ENCODE peak calls at places on chromosomes 6 and 20, in six cellular contexts. One of them, this sample, is unnamed.

GRCh38 chr20:47768016-47768953 is 17.0 kb downstream of the SULF2 start:
- DNase-seq in Peyer's patch: peak; percentile 58
- DNase-seq in uterus: peak; percentile 38
- DNase-seq in pancreas: no peak
- DNase-seq in left ventricle myocardium inferior: peak; percentile 36
- DNase-seq in cardiac muscle cell: peak; percentile 55
- DNase-seq in this sample: no peak

GRCh38 chr6:134177236-134177635 is 124.8 kb upstream of the SLC2A12 start:
- DNase-seq in Peyer's patch: no peak
- DNase-seq in uterus: no peak
- DNase-seq in pancreas: no peak
- DNase-seq in left ventricle myocardium inferior: no peak
- DNase-seq in cardiac muscle cell: no peak
- DNase-seq in this sample: no peak

GRCh38 chr20:34985439-34986310 is 30.0 kb downstream of the MYH7B start:
- DNase-seq in Peyer's patch: no peak
- DNase-seq in uterus: no peak
- DNase-seq in pancreas: peak; percentile 42
- DNase-seq in left ventricle myocardium inferior: peak; percentile 15
- DNase-seq in cardiac muscle cell: no peak
- DNase-seq in this sample: no peak

GRCh38 chr20:3238616-3239025 is 369 bp downstream of the SLC4A11 start:
- DNase-seq in Peyer's patch: peak; percentile 57
- DNase-seq in uterus: no peak
- DNase-seq in pancreas: no peak
- DNase-seq in left ventricle myocardium inferior: no peak
- DNase-seq in cardiac muscle cell: peak; percentile 22
- DNase-seq in this sample: no peak

GRCh38 chr20:48816282-48816860 is 11.4 kb downstream of the PREX1 start:
- DNase-seq in Peyer's patch: no peak
- DNase-seq in uterus: no peak
- DNase-seq in pancreas: no peak
- DNase-seq in left ventricle myocardium inferior: no peak
- DNase-seq in cardiac muscle cell: no peak
- DNase-seq in this sample: no peak

GRCh38 chr6:161000632-161001031 is 9.1 kb downstream of the MAP3K4 start:
- DNase-seq in Peyer's patch: no peak
- DNase-seq in uterus: no peak
- DNase-seq in pancreas: no peak
- DNase-seq in left ventricle myocardium inferior: no peak
- DNase-seq in cardiac muscle cell: no peak
- DNase-seq in this sample: no peak

GRCh38 chr20:829531-829930 is 4.0 kb upstream of the FAM110A start:
- DNase-seq in Peyer's patch: peak; percentile 24
- DNase-seq in uterus: no peak
- DNase-seq in pancreas: no peak
- DNase-seq in left ventricle myocardium inferior: no peak
- DNase-seq in cardiac muscle cell: peak; percentile 44
- DNase-seq in this sample: peak; percentile 22

GRCh38 chr6:35698858-35699257 is 10.1 kb upstream of the FKBP5 start:
- DNase-seq in Peyer's patch: no peak
- DNase-seq in uterus: no peak
- DNase-seq in pancreas: no peak
- DNase-seq in left ventricle myocardium inferior: no peak
- DNase-seq in cardiac muscle cell: no peak
- DNase-seq in this sample: no peak

GRCh38 chr6:149306967-149307366 is 10.5 kb upstream of the TAB2 start:
- DNase-seq in Peyer's patch: no peak
- DNase-seq in uterus: no peak
- DNase-seq in pancreas: no peak
- DNase-seq in left ventricle myocardium inferior: no peak
- DNase-seq in cardiac muscle cell: peak; percentile 72
- DNase-seq in this sample: peak; percentile 56

GRCh38 chr20:63930971-63931553 is 25.2 kb downstream of the UCKL1 start:
- DNase-seq in Peyer's patch: no peak
- DNase-seq in uterus: no peak
- DNase-seq in pancreas: no peak
- DNase-seq in left ventricle myocardium inferior: peak; percentile 81
- DNase-seq in cardiac muscle cell: no peak
- DNase-seq in this sample: no peak

GRCh38 chr6:3393796-3394195 is 63.1 kb downstream of the SLC22A23 start:
- DNase-seq in Peyer's patch: peak; percentile 8
- DNase-seq in uterus: no peak
- DNase-seq in pancreas: no peak
- DNase-seq in left ventricle myocardium inferior: no peak
- DNase-seq in cardiac muscle cell: no peak
- DNase-seq in this sample: no peak

GRCh38 chr6:106141441-106142237 is 55.5 kb downstream of the PRDM1 start:
- DNase-seq in Peyer's patch: no peak
- DNase-seq in uterus: no peak
- DNase-seq in pancreas: no peak
- DNase-seq in left ventricle myocardium inferior: no peak
- DNase-seq in cardiac muscle cell: no peak
- DNase-seq in this sample: no peak

GRCh38 chr6:52995913-52996685 is 1.0 kb upstream of the GSTA4 start:
- DNase-seq in Peyer's patch: peak; percentile 71
- DNase-seq in uterus: peak; percentile 39
- DNase-seq in pancreas: no peak
- DNase-seq in left ventricle myocardium inferior: peak; percentile 34
- DNase-seq in cardiac muscle cell: peak; percentile 87
- DNase-seq in this sample: peak; percentile 18

GRCh38 chr6:47634210-47635047 is 64.0 kb upstream of the ADGRF4 start:
- DNase-seq in Peyer's patch: no peak
- DNase-seq in uterus: no peak
- DNase-seq in pancreas: no peak
- DNase-seq in left ventricle myocardium inferior: no peak
- DNase-seq in cardiac muscle cell: no peak
- DNase-seq in this sample: no peak

GRCh38 chr6:158290040-158290439 is 22.2 kb upstream of the TULP4 start:
- DNase-seq in Peyer's patch: no peak
- DNase-seq in uterus: no peak
- DNase-seq in pancreas: no peak
- DNase-seq in left ventricle myocardium inferior: no peak
- DNase-seq in cardiac muscle cell: no peak
- DNase-seq in this sample: no peak

GRCh38 chr6:92159046-92159445 is 1260.3 kb downstream of the EPHA7 start:
- DNase-seq in Peyer's patch: no peak
- DNase-seq in uterus: no peak
- DNase-seq in pancreas: no peak
- DNase-seq in left ventricle myocardium inferior: no peak
- DNase-seq in cardiac muscle cell: no peak
- DNase-seq in this sample: no peak

GRCh38 chr6:3284436-3284876 is 25.7 kb downstream of the PSMG4 start:
- DNase-seq in Peyer's patch: no peak
- DNase-seq in uterus: peak; percentile 27
- DNase-seq in pancreas: peak; percentile 73
- DNase-seq in left ventricle myocardium inferior: no peak
- DNase-seq in cardiac muscle cell: no peak
- DNase-seq in this sample: no peak

GRCh38 chr6:154410619-154411044 is 54.0 kb upstream of the IPCEF1 start:
- DNase-seq in Peyer's patch: no peak
- DNase-seq in uterus: peak; percentile 75
- DNase-seq in pancreas: no peak
- DNase-seq in left ventricle myocardium inferior: no peak
- DNase-seq in cardiac muscle cell: peak; percentile 97
- DNase-seq in this sample: peak; percentile 94

GRCh38 chr6:117326396-117326795 is 61.0 kb downstream of the VGLL2 start:
- DNase-seq in Peyer's patch: no peak
- DNase-seq in uterus: no peak
- DNase-seq in pancreas: no peak
- DNase-seq in left ventricle myocardium inferior: no peak
- DNase-seq in cardiac muscle cell: no peak
- DNase-seq in this sample: no peak

GRCh38 chr6:68139130-68139529 is 496.0 kb upstream of the ADGRB3 start:
- DNase-seq in Peyer's patch: no peak
- DNase-seq in uterus: no peak
- DNase-seq in pancreas: no peak
- DNase-seq in left ventricle myocardium inferior: no peak
- DNase-seq in cardiac muscle cell: no peak
- DNase-seq in this sample: no peak

GRCh38 chr6:91660893-91661292 is 1074.0 kb upstream of the MAP3K7 start:
- DNase-seq in Peyer's patch: no peak
- DNase-seq in uterus: no peak
- DNase-seq in pancreas: no peak
- DNase-seq in left ventricle myocardium inferior: no peak
- DNase-seq in cardiac muscle cell: no peak
- DNase-seq in this sample: no peak

GRCh38 chr20:14569631-14570030 is 232.2 kb upstream of the FLRT3 start:
- DNase-seq in Peyer's patch: no peak
- DNase-seq in uterus: no peak
- DNase-seq in pancreas: no peak
- DNase-seq in left ventricle myocardium inferior: no peak
- DNase-seq in cardiac muscle cell: no peak
- DNase-seq in this sample: no peak

GRCh38 chr6:17574871-17575560 is 25.1 kb upstream of the FAM8A1 start:
- DNase-seq in Peyer's patch: no peak
- DNase-seq in uterus: no peak
- DNase-seq in pancreas: no peak
- DNase-seq in left ventricle myocardium inferior: no peak
- DNase-seq in cardiac muscle cell: peak; percentile 78
- DNase-seq in this sample: peak; percentile 78

GRCh38 chr6:12158686-12159415 is 131.3 kb upstream of the EDN1 start:
- DNase-seq in Peyer's patch: no peak
- DNase-seq in uterus: no peak
- DNase-seq in pancreas: no peak
- DNase-seq in left ventricle myocardium inferior: no peak
- DNase-seq in cardiac muscle cell: no peak
- DNase-seq in this sample: no peak
- TF ChIP-seq CTCF in Peyer's patch: no peak
- TF ChIP-seq CTCF in uterus: no peak
- TF ChIP-seq CTCF in pancreas: no peak
- TF ChIP-seq CTCF in left ventricle myocardium inferior: no peak
- TF ChIP-seq CTCF in cardiac muscle cell: no peak
- TF ChIP-seq CTCF in this sample: peak; percentile 41

GRCh38 chr20:19761853-19762252 is 3.8 kb downstream of the RIN2 start:
- DNase-seq in Peyer's patch: no peak
- DNase-seq in uterus: no peak
- DNase-seq in pancreas: no peak
- DNase-seq in left ventricle myocardium inferior: no peak
- DNase-seq in cardiac muscle cell: peak; percentile 18
- DNase-seq in this sample: no peak
- H3K4me3 ChIP-seq in Peyer's patch: no peak overlapping the region
- H3K4me3 ChIP-seq in uterus: no peak overlapping the region
- H3K4me3 ChIP-seq in pancreas: no peak overlapping the region
- H3K4me3 ChIP-seq in left ventricle myocardium inferior: no peak overlapping the region
- H3K4me3 ChIP-seq in cardiac muscle cell: no peak overlapping the region
- H3K4me3 ChIP-seq in this sample: no peak overlapping the region

GRCh38 chr6:168447282-168447681 is 6.3 kb downstream of the SMOC2 start:
- DNase-seq in Peyer's patch: no peak
- DNase-seq in uterus: no peak
- DNase-seq in pancreas: no peak
- DNase-seq in left ventricle myocardium inferior: no peak
- DNase-seq in cardiac muscle cell: no peak
- DNase-seq in this sample: no peak

GRCh38 chr6:168448243-168448855 is 7.4 kb downstream of the SMOC2 start:
- DNase-seq in Peyer's patch: no peak
- DNase-seq in uterus: no peak
- DNase-seq in pancreas: no peak
- DNase-seq in left ventricle myocardium inferior: no peak
- DNase-seq in cardiac muscle cell: no peak
- DNase-seq in this sample: no peak

GRCh38 chr6:168450921-168451320 is 9.9 kb downstream of the SMOC2 start:
- DNase-seq in Peyer's patch: no peak
- DNase-seq in uterus: no peak
- DNase-seq in pancreas: no peak
- DNase-seq in left ventricle myocardium inferior: no peak
- DNase-seq in cardiac muscle cell: no peak
- DNase-seq in this sample: no peak

GRCh38 chr6:168451805-168452204 is 10.8 kb downstream of the SMOC2 start:
- DNase-seq in Peyer's patch: no peak
- DNase-seq in uterus: no peak
- DNase-seq in pancreas: no peak
- DNase-seq in left ventricle myocardium inferior: no peak
- DNase-seq in cardiac muscle cell: no peak
- DNase-seq in this sample: no peak

GRCh38 chr6:168447741-168448140 is 6.8 kb downstream of the SMOC2 start:
- DNase-seq in Peyer's patch: no peak
- DNase-seq in uterus: no peak
- DNase-seq in pancreas: no peak
- DNase-seq in left ventricle myocardium inferior: no peak
- DNase-seq in cardiac muscle cell: no peak
- DNase-seq in this sample: no peak
- H3K27ac ChIP-seq in Peyer's patch: no peak overlapping the region
- H3K27ac ChIP-seq in uterus: peak overlapping the region; percentile 12
- H3K27ac ChIP-seq in pancreas: no peak overlapping the region
- H3K27ac ChIP-seq in left ventricle myocardium inferior: no peak overlapping the region
- H3K27ac ChIP-seq in cardiac muscle cell: no peak overlapping the region
- H3K27ac ChIP-seq in this sample: no peak overlapping the region

DNA sequence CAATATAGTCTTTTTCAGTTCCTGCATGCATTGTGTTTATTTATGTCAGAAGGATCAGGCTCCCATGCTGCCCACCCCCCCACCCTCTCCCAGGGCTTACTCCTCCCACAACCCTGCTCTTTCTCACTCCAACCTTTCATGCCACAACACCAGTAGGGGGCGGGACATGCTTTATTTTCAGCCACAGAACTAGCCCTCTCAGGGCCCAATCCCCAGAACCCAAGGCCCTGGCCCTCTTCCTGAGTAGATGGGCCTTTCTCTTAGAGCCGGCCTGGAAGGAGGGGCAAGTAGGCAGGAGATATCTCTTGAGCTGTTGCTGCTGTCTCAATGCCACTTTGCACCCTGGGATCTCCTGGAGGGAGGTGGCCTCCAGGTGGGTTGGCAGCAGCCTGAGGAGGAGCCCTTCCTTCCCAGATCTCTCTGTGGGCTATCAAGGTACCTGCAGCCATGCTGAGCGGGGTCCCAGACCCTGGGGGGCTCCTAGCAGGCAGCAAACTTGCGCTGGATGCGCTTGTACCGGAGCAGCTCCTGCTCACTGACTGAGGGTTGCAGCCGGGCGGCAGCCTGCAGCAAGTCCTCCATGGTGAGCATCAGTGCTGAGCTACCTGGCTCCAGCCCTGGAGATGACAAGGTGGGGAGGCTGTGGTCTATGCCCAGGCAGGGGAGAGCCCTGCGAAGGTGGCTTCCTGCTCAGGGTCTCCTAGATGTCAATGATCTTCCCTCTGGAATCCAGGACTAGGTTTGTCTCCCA is 3.5 kb downstream of the GNMT start:
- DNase-seq in Peyer's patch: peak; percentile 60
- DNase-seq in uterus: no peak
- DNase-seq in pancreas: no peak
- DNase-seq in left ventricle myocardium inferior: no peak
- DNase-seq in cardiac muscle cell: peak; percentile 67
- DNase-seq in this sample: peak; percentile 40
- TF ChIP-seq CTCF in Peyer's patch: no peak
- TF ChIP-seq CTCF in uterus: no peak
- TF ChIP-seq CTCF in pancreas: no peak
- TF ChIP-seq CTCF in left ventricle myocardium inferior: no peak
- TF ChIP-seq CTCF in cardiac muscle cell: peak; percentile 28
- TF ChIP-seq CTCF in this sample: peak; percentile 61

This sample was measured in brain microvascular endothelial cell.